ENCODE peak calls at places on chromosomes 16 and 17, in four cellular contexts. K is K562, E is H1, M is T47D. H is an unnamed sample.

GRCh38 chr17:47611372-47612350 is 38.1 kb upstream of the KPNB1 start:
- DNase-seq in K (no peak), E (no peak), M (no peak), H (no peak)

GRCh38 chr16:19753815-19754643 is 36.0 kb downstream of the IQCK start:
- DNase-seq in K (no peak), E (no peak), M (no peak), H (no peak)

GRCh38 chr16:29694384-29695195 is 15.6 kb downstream of the QPRT start:
- DNase-seq in K (no peak), E (no peak), M (no peak), H (peak)

GRCh38 chr17:75740631-75741077 is 19.4 kb downstream of the ITGB4 start:
- DNase-seq in K (no peak), E (no peak), M (no peak), H (no peak)

GRCh38 chr17:41975099-41976083 is 8.8 kb downstream of the CNP start:
- DNase-seq in K (no peak), E (no peak), M (no peak), H (no peak)

GRCh38 chr16:73020409-73020884 is 27.5 kb downstream of the ZFHX3 start:
- DNase-seq in K (peak), E (no peak), M (peak), H (no peak)

GRCh38 chr17:69434164-69434579 is 19.7 kb downstream of the MAP2K6 start:
- DNase-seq in K (no peak), E (no peak), M (no peak), H (no peak)

GRCh38 chr16:75022567-75022966 is 23.7 kb downstream of the ZNRF1 start:
- DNase-seq in K (no peak), E (no peak), M (no peak), H (no peak)

GRCh38 chr16:81210807-81211206 is 27.7 kb upstream of the BCO1 start:
- DNase-seq in K (no peak), E (no peak), M (no peak), H (no peak)

GRCh38 chr17:40517286-40517662 is 15.9 kb upstream of the TNS4 start:
- DNase-seq in K (peak), E (no peak), M (no peak), H (no peak)

GRCh38 chr16:18983565-18984424 is at the start of gene TMC7:
- DNase-seq in K (peak), E (peak), M (peak), H (peak)

GRCh38 chr16:15988268-15989013 is 39.0 kb downstream of the ABCC1 start:
- DNase-seq in K (peak), E (no peak), M (no peak), H (no peak)

GRCh38 chr17:67689534-67690177 is 28.1 kb upstream of the NOL11 start:
- DNase-seq in K (peak), E (no peak), M (peak), H (peak)

GRCh38 chr17:32111141-32111771 is 31.0 kb upstream of the RHOT1 start:
- DNase-seq in K (peak), E (peak), M (peak), H (peak)

GRCh38 chr17:64496348-64496785 is 487 bp downstream of the POLG2 start:
- DNase-seq in K (no peak), E (no peak), M (no peak), H (no peak)

GRCh38 chr16:23293016-23293415 is 9.1 kb upstream of the SCNN1B start:
- DNase-seq in K (no peak), E (no peak), M (no peak), H (no peak)

GRCh38 chr16:66382966-66383299 is 16.4 kb downstream of the CDH5 start:
- DNase-seq in K (no peak), E (no peak), M (no peak), H (no peak)

GRCh38 chr17:49497147-49498036 is 2.3 kb downstream of the NGFR start:
- DNase-seq in K (no peak), E (no peak), M (peak), H (peak)

GRCh38 chr16:588639-588888 is 1.3 kb upstream of the RAB40C start:
- DNase-seq in K (peak), E (no peak), M (no peak), H (peak)
- TF ChIP-seq JUND in K (no peak), E (no peak), M (no peak), H (no peak)

DNA sequence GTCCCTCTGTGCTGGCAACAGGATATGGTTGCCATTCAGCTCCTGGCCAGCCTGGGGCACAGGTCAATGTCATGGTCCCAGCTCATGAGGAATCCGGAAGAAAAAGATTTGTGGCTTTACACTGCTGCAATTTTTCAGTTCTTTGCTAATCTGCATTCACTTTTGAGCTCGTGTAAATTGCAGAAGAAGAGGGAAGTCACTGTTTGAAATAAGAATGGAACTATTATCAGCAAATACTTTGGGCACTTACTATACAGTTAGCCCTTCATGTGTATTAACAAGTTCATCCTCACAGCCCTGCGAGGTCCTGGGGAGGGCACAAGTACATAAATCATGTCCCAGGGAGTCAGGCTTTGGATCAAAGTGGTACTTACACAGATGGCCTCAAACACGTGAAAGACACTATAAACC is 14.1 kb downstream of the SLC47A2 start:
- DNase-seq in K (no peak), E (no peak), M (no peak), H (no peak)
- TF ChIP-seq JUND in K (no peak), E (no peak), M (no peak), H (no peak)

GRCh38 chr16:3949287-3949686 is 68.8 kb upstream of the CREBBP start:
- DNase-seq in K (no peak), E (no peak), M (no peak), H (no peak)
- TF ChIP-seq JUND in K (no peak), E (no peak), M (no peak), H (no peak)

GRCh38 chr17:9072626-9073339 is 51.5 kb downstream of the NTN1 start:
- DNase-seq in K (no peak), E (no peak), M (no peak), H (no peak)
- TF ChIP-seq JUND in K (no peak), E (no peak), M (no peak), H (no peak)

H was measured in SK-N-SH.